ENCODE peak calls at places on chromosomes 5 and 9, in nine cellular contexts. P is fibroblast of pulmonary artery; Z is activated CD4-positive, alpha-beta T cell treated with anti-CD3 and anti-CD28 coated beads, Interleukin-2, amount 10 ng/mL, durations not matched to agents 7 days and 5 days; X is KG1; O is COR-L47; R is HepG2; U is HTR-8/SVneo; C is suprapubic skin; H is caudate nucleus. K is an unnamed sample.

GRCh38 chr9:95004452-95005275 is 278.2 kb downstream of the AOPEP start:
- DNase-seq in P (no peak), Z (peak; percentile 29), X (no peak), O (peak; percentile 39), R (peak; percentile 48), U (no peak), C (no peak), H (peak; percentile 65), K (peak; percentile 71)

GRCh38 chr5:43873791-43874190 is 270.8 kb downstream of the NNT start:
- DNase-seq in P (no peak), Z (no peak), X (no peak), O (no peak), R (no peak), U (no peak), C (no peak), H (no peak), K (no peak)

GRCh38 chr9:36987891-36988290 is 46.2 kb downstream of the PAX5 start:
- DNase-seq in P (no peak), Z (no peak), X (no peak), O (no peak), R (no peak), U (no peak), C (no peak), H (no peak), K (no peak)

GRCh38 chr5:131640043-131640856 is 5.2 kb upstream of the RAPGEF6 start:
- DNase-seq in P (peak; percentile 42), Z (peak; percentile 17), X (peak; percentile 25), O (no peak), R (no peak), U (no peak), C (no peak), H (no peak), K (peak; percentile 63)

GRCh38 chr9:129102791-129103594 is 7.6 kb downstream of the CRAT start:
- DNase-seq in P (peak; percentile 52), Z (peak; percentile 36), X (no peak), O (peak; percentile 51), R (peak; percentile 61), U (peak; percentile 45), C (no peak), H (no peak), K (peak; percentile 70)

GRCh38 chr5:158100373-158100902 is 241.5 kb upstream of the CLINT1 start:
- DNase-seq in P (no peak), Z (no peak), X (no peak), O (no peak), R (no peak), U (no peak), C (no peak), H (no peak), K (no peak)

GRCh38 chr5:176507911-176508310 is 29.3 kb downstream of the RNF44 start:
- DNase-seq in P (no peak), Z (no peak), X (no peak), O (no peak), R (no peak), U (no peak), C (no peak), H (no peak), K (no peak)

GRCh38 chr9:4704129-4704528 is 24.8 kb downstream of the CDC37L1 start:
- DNase-seq in P (no peak), Z (no peak), X (no peak), O (no peak), R (no peak), U (no peak), C (no peak), H (no peak), K (no peak)

GRCh38 chr5:31329722-31330121 is 136.2 kb downstream of the CDH6 start:
- DNase-seq in P (no peak), Z (no peak), X (no peak), O (no peak), R (no peak), U (peak; percentile 22), C (no peak), H (no peak), K (no peak)